ENCODE peak calls at places on chromosomes 13 and 19, in nine cellular contexts. R is endothelial cell of umbilical vein, J is neural progenitor cell, K is BJ, T is AG09319, C is RWPE1, L is AG04450, O is cardiac fibroblast, H is psoas muscle. Z is an unnamed sample.

GRCh38 chr19:52786078-52786463 is 520 bp downstream of the ZNF600 start:
- DNase-seq in R (peak; percentile 2), J (peak; percentile 35), K (no peak), T (no peak), C (peak; percentile 8), L (no peak), O (no peak), H (no peak), Z (no peak)

GRCh38 chr13:64061649-64062048 is 2646.0 kb upstream of the PCDH20 start:
- DNase-seq in R (no peak), J (no peak), K (no peak), T (no peak), C (no peak), L (no peak), O (no peak), H (no peak), Z (no peak)

GRCh38 chr19:38617283-38617763 is 430 bp downstream of the MAP4K1 start:
- DNase-seq in R (no peak), J (no peak), K (no peak), T (no peak), C (no peak), L (no peak), O (no peak), H (no peak), Z (no peak)

GRCh38 chr13:98586400-98587144 is 9.7 kb upstream of the STK24 start:
- DNase-seq in R (no peak), J (no peak), K (no peak), T (no peak), C (no peak), L (no peak), O (no peak), H (no peak), Z (peak; percentile 53)

GRCh38 chr13:21124853-21125252 is 51.5 kb downstream of the SKA3 start:
- DNase-seq in R (peak; percentile 67), J (peak; percentile 63), K (no peak), T (no peak), C (no peak), L (no peak), O (peak; percentile 43), H (no peak), Z (peak; percentile 88)

GRCh38 chr13:65508338-65508737 is 1721.8 kb downstream of the PCDH9 start:
- DNase-seq in R (no peak), J (no peak), K (no peak), T (no peak), C (no peak), L (no peak), O (no peak), H (no peak), Z (no peak)

GRCh38 chr19:39677931-39678889 is 22.5 kb downstream of the LGALS16 start:
- DNase-seq in R (no peak), J (no peak), K (no peak), T (no peak), C (peak; percentile 20), L (no peak), O (peak; percentile 5), H (peak; percentile 68), Z (no peak)

GRCh38 chr19:6222884-6223283 is 56.9 kb downstream of the MLLT1 start:
- DNase-seq in R (no peak), J (no peak), K (no peak), T (no peak), C (peak; percentile 71), L (no peak), O (peak; percentile 48), H (peak; percentile 83), Z (no peak)

GRCh38 chr13:33132644-33133440 is 116.6 kb downstream of the KL start:
- DNase-seq in R (peak; percentile 69), J (no peak), K (no peak), T (no peak), C (no peak), L (no peak), O (peak; percentile 68), H (no peak), Z (no peak)

DNA sequence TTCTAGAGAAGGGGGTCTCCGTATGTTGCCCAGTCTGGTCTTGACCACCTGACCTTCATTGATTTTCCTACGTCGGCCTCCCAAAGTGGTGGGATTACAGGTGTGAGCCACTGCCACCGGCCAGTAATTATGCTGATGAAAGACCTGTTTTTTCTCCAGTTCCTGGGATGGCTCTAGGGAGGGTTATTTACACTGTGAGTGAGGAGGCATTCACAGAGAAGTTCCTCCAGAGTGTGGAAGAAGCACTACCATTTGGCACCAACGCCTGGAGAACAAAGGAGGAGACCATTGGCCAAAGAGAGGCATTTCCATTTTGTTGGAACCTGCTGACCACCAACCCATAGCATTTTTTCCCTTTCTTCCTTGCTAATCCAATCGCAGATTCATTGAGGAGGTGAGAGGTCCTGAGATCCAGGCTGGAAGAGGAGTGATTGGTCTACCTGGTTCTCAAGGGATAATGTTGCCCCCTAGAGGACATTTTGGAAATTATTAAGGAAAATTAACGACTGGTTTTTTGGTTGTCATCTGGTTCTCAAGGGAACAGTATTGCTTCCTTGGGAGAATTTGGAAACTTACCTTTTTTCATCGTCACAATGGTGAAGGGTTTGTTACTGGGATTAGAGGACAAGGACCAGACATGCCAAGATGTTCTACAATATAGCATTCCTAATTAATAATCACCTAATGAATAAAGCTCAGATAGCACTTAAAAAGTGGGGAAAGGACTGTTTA is 5.5 kb upstream of the SAE1 start:
- DNase-seq in R (peak; percentile 74), J (peak; percentile 83), K (no peak), T (no peak), C (peak; percentile 55), L (no peak), O (peak; percentile 86), H (no peak), Z (no peak)
- TF ChIP-seq CTCF in R (peak; percentile 53), J (peak; percentile 81), K (peak; percentile 61), T (peak; percentile 43), C (peak; percentile 69), L (peak; percentile 76), O (peak; percentile 61), H (peak; percentile 76), Z (peak; percentile 72)

DNA sequence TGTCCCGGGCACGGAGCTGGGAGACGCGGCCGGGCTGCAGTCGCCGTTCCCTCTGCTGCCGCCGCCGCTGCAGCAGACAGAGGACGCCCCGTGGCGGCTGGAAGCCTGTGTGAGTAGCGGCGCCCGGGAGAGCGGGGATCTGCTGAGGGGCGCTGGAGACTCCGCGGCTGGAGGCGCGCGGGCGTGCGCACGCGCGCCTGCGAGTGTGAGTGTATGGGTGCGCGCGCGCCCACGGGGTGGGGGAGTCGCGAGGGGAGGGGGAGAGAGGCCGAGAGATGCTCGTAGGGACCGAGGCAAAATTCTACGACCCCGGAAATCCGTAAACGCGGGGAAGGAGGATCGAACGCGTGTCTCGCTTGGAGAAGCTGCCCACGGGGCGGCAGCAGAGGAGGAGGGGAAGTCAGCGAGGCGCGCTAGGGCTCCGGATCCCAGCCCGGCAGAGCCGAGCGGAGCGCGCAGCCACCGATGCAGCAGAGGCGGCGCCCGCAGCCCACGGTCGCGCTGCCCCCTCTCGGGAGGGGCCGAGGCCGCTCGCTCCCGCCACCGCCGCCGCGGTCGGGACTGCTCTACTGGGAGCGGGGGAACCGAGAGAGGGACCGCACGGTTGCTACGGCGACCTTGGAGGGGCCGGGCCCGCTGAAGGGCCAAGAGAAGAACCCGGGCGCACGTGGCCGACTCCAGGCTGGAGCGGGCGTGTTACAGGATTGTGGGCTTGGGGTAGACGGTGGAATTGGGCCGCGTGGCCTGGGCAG is at the start of gene ENOX1:
- DNase-seq in R (peak; percentile 45), J (peak; percentile 88), K (no peak), T (no peak), C (peak; percentile 28), L (peak; percentile 49), O (peak; percentile 81), H (peak; percentile 80), Z (peak; percentile 90)
- TF ChIP-seq CTCF in R (peak; percentile 8), J (peak; percentile 25), K (peak; percentile 18), T (no peak), C (peak; percentile 26), L (peak; percentile 17), O (peak; percentile 33), H (peak; percentile 24), Z (peak; percentile 34)

GRCh38 chr19:2663920-2664571 is 38.4 kb downstream of the GNG7 start:
- DNase-seq in R (no peak), J (no peak), K (no peak), T (no peak), C (no peak), L (no peak), O (no peak), H (no peak), Z (no peak)

GRCh38 chr19:2659856-2660432 is 42.5 kb downstream of the GNG7 start:
- DNase-seq in R (no peak), J (peak; percentile 63), K (no peak), T (no peak), C (no peak), L (no peak), O (no peak), H (no peak), Z (no peak)

GRCh38 chr19:2665103-2665502 is 37.4 kb downstream of the GNG7 start:
- DNase-seq in R (no peak), J (no peak), K (no peak), T (no peak), C (no peak), L (no peak), O (no peak), H (no peak), Z (no peak)

GRCh38 chr19:2666344-2666994 is 36.0 kb downstream of the GNG7 start:
- DNase-seq in R (no peak), J (no peak), K (no peak), T (no peak), C (no peak), L (no peak), O (no peak), H (no peak), Z (no peak)

DNA sequence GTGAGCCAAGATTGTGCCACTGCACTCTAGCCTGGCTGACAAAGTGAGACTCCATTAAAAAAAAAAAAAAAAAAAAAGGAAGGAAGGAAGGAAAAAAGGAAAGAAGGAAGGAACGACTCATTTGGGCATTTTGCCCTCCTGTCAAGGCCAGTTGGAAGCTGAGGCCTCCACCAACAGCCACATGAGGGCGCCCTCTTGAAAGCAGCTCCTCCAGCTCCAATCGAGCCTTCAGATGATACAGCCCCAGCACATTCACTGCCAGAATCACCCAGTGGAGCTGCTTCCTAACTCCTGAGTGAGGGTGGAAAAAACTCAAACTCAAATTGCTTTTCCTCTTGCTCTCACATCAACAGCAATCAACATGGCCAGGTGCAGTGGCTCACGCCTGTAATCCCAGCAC is 40.9 kb downstream of the GNG7 start:
- DNase-seq in R (no peak), J (no peak), K (no peak), T (no peak), C (no peak), L (no peak), O (peak; percentile 25), H (no peak), Z (no peak)
- TF ChIP-seq CTCF in R (no peak), J (no peak), K (no peak), T (no peak), C (no peak), L (no peak), O (no peak), H (no peak), Z (peak; percentile 9)

DNA sequence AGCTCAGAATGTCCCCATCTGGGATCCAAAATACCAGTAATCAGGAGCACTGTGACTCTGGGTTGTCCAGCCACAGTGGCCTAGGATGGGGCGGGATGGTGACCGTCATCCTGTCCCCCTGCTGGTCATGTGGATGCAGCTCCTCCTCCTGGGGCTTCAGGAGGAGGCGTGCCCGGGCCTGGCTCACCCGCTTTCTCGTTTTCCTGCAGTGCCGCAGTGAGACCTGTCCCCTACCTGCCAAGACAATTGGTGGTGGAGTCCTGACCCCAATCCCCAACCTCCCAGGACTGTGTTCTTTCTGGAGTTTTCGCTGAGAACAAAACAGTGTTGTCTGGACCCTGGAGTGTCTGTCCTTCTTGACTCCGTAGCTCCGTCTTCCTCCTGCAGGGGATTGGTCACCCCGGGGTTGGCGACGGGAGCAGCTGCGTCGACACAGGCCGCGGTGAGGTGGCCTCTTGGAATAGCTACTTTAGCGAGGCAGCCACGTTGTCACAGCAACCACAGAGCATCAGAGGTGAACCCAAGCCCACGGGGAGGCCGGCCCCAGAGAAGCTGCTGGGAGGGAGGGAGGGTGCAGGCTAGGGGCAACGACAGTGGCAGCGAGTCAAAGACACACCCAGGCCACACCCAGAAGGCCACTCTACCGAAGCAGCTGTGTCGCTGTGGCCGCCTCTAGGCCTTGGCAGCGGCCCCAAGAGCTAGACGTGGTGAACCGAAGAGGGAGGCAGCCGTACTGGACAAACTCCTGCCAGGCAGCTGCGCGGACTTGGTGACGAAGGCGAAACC is 10.1 kb upstream of the EMC10 start:
- DNase-seq in R (no peak), J (peak; percentile 82), K (no peak), T (no peak), C (no peak), L (no peak), O (no peak), H (peak; percentile 87), Z (no peak)
- TF ChIP-seq CTCF in R (peak; percentile 27), J (peak; percentile 70), K (peak; percentile 38), T (peak; percentile 1), C (no peak), L (peak; percentile 29), O (peak; percentile 24), H (peak; percentile 25), Z (peak; percentile 11)

Z was measured in osteocyte.